ENCODE peak calls at places on chromosomes 4 and X, in nine cellular contexts. O, V, L, A, Q, J, T, I and Z are unnamed samples.

GRCh38 chrX:43861750-43862149 is 20.5 kb downstream of the MAOB start:
- DNase-seq in O (no peak), V (no peak), T (no peak), L (peak), J (no peak), A (no peak), I (no peak), Q (no peak), Z (no peak)

GRCh38 chr4:2255501-2256155 is 6.3 kb downstream of the MXD4 start:
- DNase-seq in J (peak), L (peak), I (no peak), A (no peak), V (peak), T (no peak), Q (no peak), O (no peak), Z (peak)

GRCh38 chr4:6335040-6335590 is 65.5 kb downstream of the WFS1 start:
- DNase-seq in J (no peak), V (no peak), T (no peak), Q (no peak), L (no peak), O (no peak), I (no peak), A (no peak), Z (no peak)

GRCh38 chr4:82099863-82100579 is 273.8 kb downstream of the HNRNPD start:
- DNase-seq in L (peak), T (no peak), Q (no peak), V (no peak), O (no peak), J (no peak), A (no peak), I (no peak), Z (no peak)

GRCh38 chr4:127182687-127183086 is 450.1 kb upstream of the INTU start:
- DNase-seq in L (peak), O (no peak), V (no peak), Q (no peak), I (no peak), T (no peak), J (no peak), A (no peak), Z (no peak)

GRCh38 chrX:55160685-55161552 is 59.2 kb upstream of the PAGE5 start:
- DNase-seq in T (peak), L (peak), A (peak), J (peak), O (peak), Q (peak), I (peak), V (peak), Z (peak)

GRCh38 chrX:6383911-6384310 is 151.0 kb downstream of the VCX3A start:
- DNase-seq in T (no peak), V (no peak), L (no peak), J (no peak), I (no peak), Q (no peak), A (no peak), O (no peak), Z (no peak)

GRCh38 chr4:35939746-35940145 is 304.6 kb downstream of the ARAP2 start:
- DNase-seq in V (no peak), T (no peak), I (no peak), O (no peak), Q (no peak), J (no peak), L (no peak), A (no peak), Z (no peak)

GRCh38 chr4:55180980-55181379 is 55.6 kb upstream of the KDR start:
- DNase-seq in V (no peak), I (no peak), L (peak), A (no peak), J (no peak), O (no peak), Q (no peak), T (no peak), Z (no peak)

GRCh38 chr4:80197132-80197573 is at the start of gene PRDM8:
- DNase-seq in T (peak), J (no peak), I (no peak), V (no peak), O (peak), L (peak), A (peak), Q (no peak), Z (no peak)

GRCh38 chr4:113293043-113293560 is 243.6 kb downstream of the ANK2 start:
- DNase-seq in V (no peak), Q (no peak), A (no peak), J (no peak), L (peak), O (peak), T (peak), I (no peak), Z (no peak)

GRCh38 chrX:151982217-151982616 is 7.7 kb upstream of the GABRE start:
- DNase-seq in A (no peak), O (no peak), L (peak), I (no peak), V (no peak), Q (peak), T (peak), J (no peak), Z (no peak)

GRCh38 chrX:139077303-139078131 is 366.0 kb upstream of the FGF13 start:
- DNase-seq in Q (no peak), A (no peak), V (no peak), O (no peak), T (peak), I (peak), L (peak), J (no peak), Z (no peak)

GRCh38 chr4:41362647-41363383 is 106.1 kb downstream of the UCHL1 start:
- DNase-seq in A (no peak), O (peak), Q (no peak), J (peak), L (peak), I (no peak), V (no peak), T (no peak), Z (no peak)

GRCh38 chrX:17634542-17635207 is 102.6 kb upstream of the SCML1 start:
- DNase-seq in T (no peak), A (no peak), I (no peak), J (no peak), V (no peak), Q (no peak), O (no peak), L (no peak), Z (no peak)

GRCh38 chr4:25065451-25065850 is 34.7 kb upstream of the LGI2 start:
- DNase-seq in I (no peak), Q (no peak), J (no peak), V (no peak), A (no peak), T (no peak), O (no peak), L (no peak), Z (no peak)

GRCh38 chrX:14697453-14697852 is 168.1 kb downstream of the GLRA2 start:
- DNase-seq in V (no peak), J (peak), L (no peak), A (no peak), T (peak), O (no peak), I (no peak), Q (no peak), Z (peak)

GRCh38 chrX:37993857-37994619 is 12.3 kb upstream of the SYTL5 start:
- DNase-seq in T (no peak), I (no peak), Q (no peak), L (no peak), V (peak), A (no peak), O (no peak), J (peak), Z (no peak)

GRCh38 chrX:134520860-134521390 is 61.0 kb downstream of the HPRT1 start:
- DNase-seq in J (peak), V (no peak), L (peak), T (peak), Q (peak), I (no peak), A (no peak), O (no peak), Z (peak)

GRCh38 chrX:150282953-150283352 is 80.2 kb upstream of the MAMLD1 start:
- DNase-seq in L (no peak), O (no peak), J (no peak), I (no peak), Q (no peak), T (no peak), V (no peak), A (no peak), Z (no peak)

GRCh38 chrX:134646671-134647070 is 11.6 kb downstream of the PLAC1 start:
- DNase-seq in V (no peak), A (no peak), Q (no peak), I (no peak), O (no peak), J (no peak), L (no peak), T (no peak), Z (no peak)

GRCh38 chrX:37509349-37509748 is 62.1 kb upstream of the LANCL3 start:
- DNase-seq in I (no peak), V (no peak), L (no peak), T (no peak), J (no peak), Q (no peak), O (no peak), A (no peak), Z (peak)

GRCh38 chrX:23901065-23901464 is 6.7 kb downstream of the APOO start:
- DNase-seq in O (no peak), V (no peak), A (no peak), Q (peak), L (peak), T (no peak), I (peak), J (no peak), Z (no peak)

GRCh38 chr4:150944660-150945059 is 70.4 kb downstream of the LRBA start:
- DNase-seq in A (no peak), L (no peak), O (no peak), Q (no peak), J (no peak), I (no peak), V (no peak), T (no peak), Z (no peak)

GRCh38 chr4:76576824-76577223 is 141.8 kb downstream of the SHROOM3 start:
- DNase-seq in T (no peak), Q (no peak), A (no peak), O (no peak), I (no peak), J (no peak), V (no peak), L (no peak), Z (no peak)

GRCh38 chr4:793941-794621 is 31.8 kb downstream of the CPLX1 start:
- DNase-seq in A (no peak), Q (no peak), L (peak), I (no peak), V (no peak), T (no peak), J (no peak), O (no peak), Z (peak)

GRCh38 chr4:161522031-161522430 is 641.8 kb downstream of the FSTL5 start:
- DNase-seq in I (no peak), L (peak), A (no peak), Q (no peak), J (no peak), V (no peak), T (no peak), O (no peak), Z (no peak)